ENCODE peak calls at places on chromosomes 6 and 20, in eight cellular contexts. X is transverse colon, C is IMR-90, I is A549, G is esophagus squamous epithelium, O is adrenal gland, L is sigmoid colon, Z is stomach. B is an unnamed sample. For H3K9me3, the result is how much of the 10 kb centered on the place peaks cover.

GRCh38 chr6:109076421-109076820 is 18.2 kb downstream of the SESN1 start:
- DNase-seq in X (no peak), C (no peak), I (no peak), G (no peak), O (no peak), L (no peak), Z (no peak), B (no peak)

GRCh38 chr6:44020148-44020547 is 107.1 kb downstream of the MRPL14 start:
- DNase-seq in X (peak), C (peak), I (no peak), G (no peak), O (no peak), L (peak), Z (no peak), B (peak)

GRCh38 chr6:143528164-143528811 is 16.8 kb upstream of the FUCA2 start:
- DNase-seq in X (no peak), C (no peak), I (no peak), G (no peak), O (no peak), L (no peak), Z (no peak), B (no peak)

GRCh38 chr6:134657751-134658522 is 292.0 kb downstream of the ALDH8A1 start:
- DNase-seq in X (no peak), C (peak), I (no peak), G (no peak), O (no peak), L (no peak), Z (no peak), B (no peak)

GRCh38 chr20:11890331-11891080 is 27.2 kb upstream of the BTBD3 start:
- DNase-seq in X (peak), C (peak), I (peak), G (no peak), O (peak), L (peak), Z (peak), B (peak)

GRCh38 chr20:5660346-5660745 is 89.9 kb upstream of the SHLD1 start:
- DNase-seq in X (no peak), C (peak), I (no peak), G (no peak), O (no peak), L (no peak), Z (no peak), B (no peak)

GRCh38 chr20:64049887-64050260 is 435 bp upstream of the SOX18 start:
- DNase-seq in X (no peak), C (no peak), I (no peak), G (no peak), O (no peak), L (no peak), Z (no peak), B (no peak)

GRCh38 chr20:49871391-49871948 is 43.9 kb downstream of the SPATA2 start:
- DNase-seq in X (no peak), C (no peak), I (no peak), G (no peak), O (no peak), L (no peak), Z (no peak), B (no peak)

GRCh38 chr6:135075018-135075417 is 20.4 kb upstream of the HBS1L start:
- DNase-seq in X (no peak), C (no peak), I (no peak), G (no peak), O (no peak), L (no peak), Z (no peak), B (no peak)

GRCh38 chr6:217048-217659 is 75.1 kb upstream of the DUSP22 start:
- DNase-seq in X (peak), C (no peak), I (peak), G (no peak), O (no peak), L (no peak), Z (peak), B (no peak)

GRCh38 chr6:26031595-26032386 is 55.4 kb upstream of the HFE start:
- DNase-seq in X (peak), C (peak), I (peak), G (peak), O (peak), L (peak), Z (peak), B (peak)

GRCh38 chr6:42010185-42010872 is 40.0 kb upstream of the TAF8 start:
- DNase-seq in X (no peak), C (no peak), I (no peak), G (no peak), O (no peak), L (no peak), Z (peak), B (no peak)

GRCh38 chr6:81793811-81794210 is 41.3 kb upstream of the TENT5A start:
- DNase-seq in X (no peak), C (peak), I (no peak), G (no peak), O (no peak), L (no peak), Z (no peak), B (no peak)

GRCh38 chr20:33679758-33680485 is 5.7 kb upstream of the NECAB3 start:
- DNase-seq in X (no peak), C (no peak), I (no peak), G (no peak), O (no peak), L (no peak), Z (no peak), B (peak)

GRCh38 chr20:31572701-31573554 is 32.2 kb upstream of the ID1 start:
- DNase-seq in X (peak), C (peak), I (peak), G (peak), O (peak), L (peak), Z (peak), B (peak)
- TF ChIP-seq POLR2A in X (peak), C (peak), I (peak), G (peak), O (peak), L (peak), Z (no peak), B (peak)

DNA sequence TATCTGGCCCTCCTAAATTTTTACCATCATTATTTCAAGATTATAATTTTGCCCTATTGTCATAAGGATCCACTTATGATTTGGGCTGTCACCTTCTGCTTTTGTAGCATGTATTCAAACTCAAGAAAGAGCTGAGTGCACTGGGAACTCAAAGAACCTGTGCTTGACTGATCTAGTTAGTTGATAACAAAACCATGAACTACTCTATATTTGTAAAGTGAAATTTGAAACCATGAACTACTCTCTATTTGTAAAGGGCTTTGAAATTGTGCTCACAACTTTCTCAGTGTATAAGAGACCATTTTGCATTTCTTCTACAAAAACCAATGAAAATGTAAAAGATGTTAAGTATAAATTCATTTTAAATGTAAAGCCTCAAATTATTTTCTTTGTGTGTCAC is 77.5 kb upstream of the POPDC3 start:
- DNase-seq in X (no peak), C (no peak), I (no peak), G (no peak), O (no peak), L (no peak), Z (no peak), B (no peak)
- H3K9me3 ChIP-seq in X (under half), C (under half), I (under half), G (under half), O (under half), L (under half), Z (under half), B (under half)

GRCh38 chr20:59335401-59335800 is 35.0 kb downstream of the EDN3 start:
- DNase-seq in X (no peak), C (no peak), I (no peak), G (no peak), O (no peak), L (no peak), Z (no peak), B (no peak)
- TF ChIP-seq POLR2A in X (no peak), C (no peak), I (no peak), G (no peak), O (no peak), L (no peak), Z (no peak), B (no peak)

DNA sequence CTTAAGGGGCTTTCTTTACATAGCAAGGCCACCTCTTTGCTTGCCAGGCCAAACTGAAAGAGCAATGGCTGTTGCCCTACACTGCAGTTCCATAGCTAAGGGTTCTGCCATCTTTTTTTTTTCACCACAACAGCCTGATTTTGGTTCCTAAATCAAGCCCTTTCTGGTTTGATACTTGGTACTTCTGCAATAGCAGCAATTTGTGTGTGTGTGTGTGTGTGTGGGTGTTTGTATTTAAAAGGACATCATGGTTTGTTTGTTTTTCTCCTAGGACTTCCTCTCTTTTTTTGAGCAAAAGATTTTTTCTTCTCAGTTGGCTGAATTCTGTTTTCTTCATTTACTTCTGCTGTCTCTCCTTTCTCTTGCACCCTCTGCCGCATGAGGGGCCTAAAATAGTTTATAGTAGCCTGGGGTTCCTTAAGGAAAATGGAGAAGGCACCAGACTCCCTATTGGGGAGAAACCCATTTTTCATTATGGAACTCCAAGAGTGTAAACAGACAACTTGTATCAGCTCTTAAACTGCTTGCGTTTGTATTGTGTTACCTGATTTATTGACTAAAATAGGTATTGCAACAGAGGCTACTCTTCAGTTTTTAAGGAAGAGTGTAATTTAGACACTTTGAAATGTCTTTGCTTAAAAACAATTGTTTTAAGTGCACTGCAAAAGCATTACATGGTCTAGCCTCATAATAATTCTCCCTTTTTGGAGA is 12.3 kb upstream of the GCLC start:
- DNase-seq in X (no peak), C (no peak), I (no peak), G (no peak), O (no peak), L (no peak), Z (no peak), B (no peak)
- H3K9me3 ChIP-seq in X (under half), C (under half), I (under half), G (under half), O (under half), L (under half), Z (under half), B (under half)

DNA sequence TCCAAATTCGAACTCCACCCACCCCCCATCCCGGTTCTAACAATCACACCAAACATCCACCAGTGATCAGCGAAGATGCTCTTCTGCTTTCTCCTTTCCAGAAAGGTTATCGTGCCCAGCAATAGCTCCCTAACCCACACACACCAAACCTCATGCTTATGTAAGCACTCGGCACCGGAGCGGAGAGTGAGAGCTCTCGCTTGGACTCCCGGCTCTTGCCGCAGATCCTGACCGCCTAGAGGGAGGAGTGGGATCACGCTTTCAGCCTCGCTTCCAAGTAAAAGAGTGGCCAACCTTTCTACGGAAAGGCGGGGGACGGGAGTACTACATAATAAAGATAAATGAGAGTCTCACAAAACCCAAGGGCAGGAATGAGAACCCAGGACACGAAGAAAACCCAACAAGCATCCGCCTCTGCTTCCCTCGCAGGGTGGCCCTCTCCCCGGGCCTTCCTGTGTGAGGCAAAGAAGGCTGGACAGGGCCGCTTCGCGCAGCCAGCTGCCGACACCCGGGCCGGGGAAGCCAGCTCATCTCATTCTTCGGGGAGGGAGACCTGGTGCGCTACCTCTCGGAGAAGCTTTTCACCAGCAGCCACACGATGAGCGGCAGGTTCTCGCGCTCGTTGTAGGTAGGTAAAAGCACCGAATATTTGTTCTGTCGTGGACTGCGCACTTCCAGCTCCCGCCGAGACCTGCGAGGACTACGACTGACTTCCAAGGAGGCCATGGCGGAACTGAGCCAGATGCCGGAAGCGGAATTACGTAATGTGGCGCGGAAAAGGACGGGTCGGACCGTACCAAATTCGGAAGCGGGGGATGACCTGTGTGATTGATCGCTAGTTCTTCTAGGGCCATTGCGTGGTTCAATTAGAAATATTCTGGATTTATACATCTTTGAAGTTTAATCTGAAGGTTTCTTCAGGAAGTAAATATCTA is at the start of gene DPM1:
- DNase-seq in X (peak), C (peak), I (peak), G (no peak), O (peak), L (peak), Z (peak), B (peak)
- TF ChIP-seq POLR2A in X (peak), C (peak), I (peak), G (peak), O (peak), L (peak), Z (peak), B (peak)

GRCh38 chr6:140464720-140465119 is 1090.3 kb upstream of the CITED2 start:
- DNase-seq in X (no peak), C (no peak), I (no peak), G (no peak), O (no peak), L (no peak), Z (no peak), B (no peak)

GRCh38 chr6:140463312-140463710 is 1088.9 kb upstream of the CITED2 start:
- DNase-seq in X (no peak), C (no peak), I (no peak), G (no peak), O (no peak), L (no peak), Z (no peak), B (no peak)

GRCh38 chr6:140460267-140460666 is 1085.8 kb upstream of the CITED2 start:
- DNase-seq in X (no peak), C (no peak), I (no peak), G (no peak), O (no peak), L (no peak), Z (no peak), B (no peak)

DNA sequence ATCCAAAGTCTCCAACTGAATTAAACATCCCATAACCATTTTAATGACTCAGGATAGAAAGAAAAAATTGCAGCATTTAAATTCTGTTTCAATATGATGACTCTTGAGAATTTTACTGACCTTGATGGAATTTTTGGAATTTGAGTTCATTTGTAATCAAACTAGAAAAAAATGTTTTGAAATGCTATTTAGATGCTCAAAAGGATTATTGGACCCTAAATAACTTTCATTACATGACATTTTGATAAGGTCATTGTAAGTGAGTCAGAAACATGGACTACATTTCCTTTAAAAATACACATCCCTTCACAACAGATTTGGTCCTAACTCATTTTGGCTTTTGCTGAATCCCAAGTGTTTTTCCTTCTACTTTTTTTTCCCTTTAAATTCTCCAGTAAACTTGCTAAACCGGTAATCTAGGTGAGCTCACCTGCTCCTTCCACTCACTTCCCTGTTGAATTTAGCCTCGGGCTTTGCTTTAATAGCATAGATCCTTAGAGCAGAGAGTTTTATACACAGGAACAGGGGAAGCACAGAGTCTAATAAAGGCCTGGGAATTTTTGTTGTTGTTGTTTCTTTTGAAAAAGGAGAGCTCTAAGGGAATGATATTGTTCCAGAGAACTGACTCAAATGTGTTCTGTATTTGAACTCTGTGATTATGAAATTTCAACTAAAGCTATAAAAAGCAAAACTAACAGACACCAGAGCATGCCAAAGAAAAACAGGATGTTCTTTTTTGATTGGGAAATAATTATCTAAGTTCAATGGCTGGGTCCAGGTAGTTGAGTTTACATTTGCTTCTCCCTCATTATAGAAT is 1088.3 kb upstream of the CITED2 start:
- DNase-seq in X (peak), C (peak), I (no peak), G (no peak), O (no peak), L (no peak), Z (no peak), B (no peak)
- H3K9me3 ChIP-seq in X (under half), C (under half), I (under half), G (under half), O (under half), L (under half), Z (under half), B (under half)

GRCh38 chr6:17987576-17988421 is at the start of gene KIF13A:
- DNase-seq in X (peak), C (peak), I (peak), G (peak), O (peak), L (peak), Z (peak), B (peak)
- TF ChIP-seq POLR2A in X (peak), C (no peak), I (no peak), G (no peak), O (peak), L (no peak), Z (no peak), B (peak)

B was measured in ovary.